ENCODE peak calls at places on chromosomes 7 and 10, in ten cellular contexts. E is GM20000, G is AG10803, U is PC-9, D is gastrocnemius medialis, B is Calu3, J is H9, K is heart left ventricle, W is breast epithelium, Z is dorsolateral prefrontal cortex. P is an unnamed sample.

GRCh38 chr7:31782411-31782991 is 95.5 kb downstream of the PPP1R17 start:
- DNase-seq in E (peak), G (peak), U (peak), D (no peak), B (peak), J (peak), K (no peak), W (no peak), Z (no peak), P (no peak)

GRCh38 chr7:353746-354325 is 63.9 kb downstream of the FOXL3 start:
- DNase-seq in E (no peak), G (peak), U (no peak), D (peak), B (no peak), J (no peak), K (peak), W (peak), Z (peak), P (no peak)

GRCh38 chr7:156656598-156656997 is 16.0 kb downstream of the RNF32 start:
- DNase-seq in E (no peak), G (no peak), U (no peak), D (no peak), B (no peak), J (no peak), K (no peak), W (no peak), Z (no peak), P (no peak)

GRCh38 chr7:77822269-77822668 is 23.7 kb downstream of the PHTF2 start:
- DNase-seq in E (no peak), G (no peak), U (no peak), D (no peak), B (no peak), J (no peak), K (no peak), W (no peak), Z (no peak), P (no peak)

GRCh38 chr10:114703377-114704125 is 45.5 kb upstream of the ABLIM1 start:
- DNase-seq in E (peak), G (peak), U (no peak), D (no peak), B (no peak), J (no peak), K (no peak), W (no peak), Z (no peak), P (no peak)

GRCh38 chr10:124447741-124448466 is 1.9 kb downstream of the NKX1-2 start:
- DNase-seq in E (peak), G (no peak), U (no peak), D (no peak), B (no peak), J (peak), K (no peak), W (no peak), Z (no peak), P (no peak)

GRCh38 chr10:4131407-4132215 is 346.6 kb upstream of the KLF6 start:
- DNase-seq in E (peak), G (peak), U (peak), D (no peak), B (no peak), J (no peak), K (no peak), W (no peak), Z (no peak), P (peak)

GRCh38 chr10:78177013-78177370 is 143.3 kb downstream of the RPS24 start:
- DNase-seq in E (no peak), G (no peak), U (no peak), D (no peak), B (no peak), J (no peak), K (no peak), W (no peak), Z (peak), P (no peak)

GRCh38 chr7:45387837-45388236 is 186.3 kb upstream of the ADCY1 start:
- DNase-seq in E (no peak), G (no peak), U (no peak), D (no peak), B (no peak), J (no peak), K (no peak), W (no peak), Z (no peak), P (no peak)

GRCh38 chr10:47137311-47137851 is 162.6 kb upstream of the GDF10 start:
- DNase-seq in E (no peak), G (peak), U (peak), D (no peak), B (peak), J (no peak), K (no peak), W (no peak), Z (no peak), P (no peak)

GRCh38 chr7:42763137-42763551 is 148.7 kb downstream of the C7orf25 start:
- DNase-seq in E (no peak), G (no peak), U (no peak), D (no peak), B (no peak), J (no peak), K (no peak), W (peak), Z (no peak), P (no peak)

GRCh38 chr10:71285986-71286385 is 33.1 kb upstream of the SLC29A3 start:
- DNase-seq in E (no peak), G (no peak), U (no peak), D (no peak), B (no peak), J (no peak), K (no peak), W (no peak), Z (no peak), P (no peak)

GRCh38 chr10:84138478-84139125 is 707 bp upstream of the GHITM start:
- DNase-seq in E (peak), G (no peak), U (peak), D (no peak), B (peak), J (no peak), K (peak), W (no peak), Z (no peak), P (no peak)

GRCh38 chr10:11760151-11760550 is 18.0 kb downstream of the ECHDC3 start:
- DNase-seq in E (no peak), G (no peak), U (no peak), D (no peak), B (no peak), J (no peak), K (no peak), W (no peak), Z (no peak), P (no peak)

GRCh38 chr7:105429746-105430612 is 41.3 kb upstream of the SRPK2 start:
- DNase-seq in E (peak), G (peak), U (peak), D (no peak), B (peak), J (peak), K (peak), W (peak), Z (no peak), P (peak)

GRCh38 chr10:93072713-93073538 is 767 bp upstream of the CYP26A1 start:
- DNase-seq in E (peak), G (no peak), U (no peak), D (no peak), B (peak), J (peak), K (no peak), W (peak), Z (no peak), P (no peak)

GRCh38 chr10:86654411-86655172 is at the start of gene OPN4:
- DNase-seq in E (no peak), G (no peak), U (no peak), D (no peak), B (no peak), J (no peak), K (no peak), W (no peak), Z (peak), P (no peak)

GRCh38 chr10:86392723-86393094 is 26.1 kb upstream of the GRID1 start:
- DNase-seq in E (peak), G (no peak), U (no peak), D (no peak), B (no peak), J (no peak), K (no peak), W (no peak), Z (no peak), P (no peak)

GRCh38 chr10:62885656-62886461 is 69.7 kb upstream of the EGR2 start:
- DNase-seq in E (no peak), G (peak), U (peak), D (no peak), B (no peak), J (no peak), K (no peak), W (no peak), Z (no peak), P (no peak)

GRCh38 chr7:36277247-36277542 is 112.5 kb upstream of the ANLN start:
- DNase-seq in E (no peak), G (no peak), U (no peak), D (no peak), B (no peak), J (no peak), K (no peak), W (no peak), Z (no peak), P (no peak)

GRCh38 chr7:74502216-74502891 is 48.6 kb downstream of the GTF2IRD1 start:
- DNase-seq in E (no peak), G (peak), U (no peak), D (peak), B (no peak), J (no peak), K (peak), W (peak), Z (no peak), P (no peak)

GRCh38 chr10:58967551-58968418 is 208.7 kb upstream of the PHYHIPL start:
- DNase-seq in E (peak), G (no peak), U (peak), D (no peak), B (peak), J (peak), K (no peak), W (peak), Z (peak), P (no peak)

GRCh38 chr10:21533577-21534475 is at the start of gene MLLT10:
- DNase-seq in E (peak), G (peak), U (peak), D (peak), B (peak), J (peak), K (peak), W (peak), Z (peak), P (peak)

GRCh38 chr10:132972149-132972985 is 30.0 kb upstream of the CFAP46 start:
- DNase-seq in E (no peak), G (no peak), U (no peak), D (no peak), B (no peak), J (no peak), K (no peak), W (no peak), Z (peak), P (no peak)

GRCh38 chr10:94123253-94123995 is 129.7 kb downstream of the PLCE1 start:
- DNase-seq in E (no peak), G (peak), U (peak), D (no peak), B (peak), J (no peak), K (no peak), W (no peak), Z (no peak), P (peak)

GRCh38 chr7:114988035-114988434 is 66.1 kb downstream of the MDFIC start:
- DNase-seq in E (no peak), G (no peak), U (no peak), D (no peak), B (no peak), J (no peak), K (peak), W (no peak), Z (no peak), P (no peak)

GRCh38 chr10:96667401-96667800 is 52.9 kb downstream of the PIK3AP1 start:
- DNase-seq in E (no peak), G (no peak), U (no peak), D (no peak), B (no peak), J (no peak), K (no peak), W (no peak), Z (no peak), P (no peak)

GRCh38 chr7:103687272-103687671 is 241.3 kb upstream of the SLC26A5 start:
- DNase-seq in E (no peak), G (no peak), U (no peak), D (no peak), B (no peak), J (no peak), K (no peak), W (no peak), Z (no peak), P (no peak)

GRCh38 chr7:98553666-98554065 is 63.4 kb upstream of the NPTX2 start:
- DNase-seq in E (no peak), G (no peak), U (no peak), D (no peak), B (no peak), J (no peak), K (no peak), W (no peak), Z (no peak), P (no peak)

GRCh38 chr10:122128357-122128756 is 139.4 kb downstream of the TACC2 start:
- DNase-seq in E (no peak), G (peak), U (no peak), D (no peak), B (no peak), J (no peak), K (peak), W (no peak), Z (no peak), P (no peak)

DNA sequence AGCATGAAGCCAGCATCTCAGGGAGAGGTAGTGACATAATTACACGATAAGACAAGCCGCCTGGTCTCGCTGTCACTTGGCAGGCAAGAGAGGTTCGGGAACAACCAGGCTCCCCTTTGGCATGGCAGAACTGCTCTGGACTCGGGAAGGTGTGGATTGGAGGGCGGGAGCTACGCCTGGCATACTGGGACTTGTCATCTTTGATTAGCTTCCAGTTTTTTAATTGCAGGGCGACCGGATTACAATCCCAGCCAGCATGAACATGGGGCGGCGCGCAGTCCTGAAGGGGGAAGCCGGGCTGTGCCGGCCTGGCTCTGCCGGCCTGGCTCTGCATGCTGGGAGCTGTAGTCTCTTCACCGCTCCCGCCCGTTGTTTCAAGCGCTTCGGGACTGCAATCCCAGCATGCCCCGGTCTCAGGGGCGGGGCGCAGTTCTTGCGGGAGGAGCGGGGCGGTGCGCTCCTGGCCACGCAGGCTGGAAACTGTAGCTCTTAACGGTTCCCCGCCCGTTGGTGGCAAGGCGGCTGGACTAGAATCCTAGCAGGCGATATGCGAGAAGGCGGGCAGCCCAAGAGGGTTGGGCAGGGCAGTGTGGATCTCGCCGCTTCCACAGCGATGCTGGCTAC is 45.5 kb upstream of the ZNF716 start:
- DNase-seq in E (no peak), G (no peak), U (no peak), D (no peak), B (no peak), J (no peak), K (peak), W (peak), Z (no peak), P (no peak)
- TF ChIP-seq CTCF in E (no peak), G (no peak), U (no peak), D (no peak), B (no peak), J (no peak), K (no peak), W (no peak), Z (no peak), P (no peak)

GRCh38 chr10:76779163-76779820 is 858.3 kb downstream of the KCNMA1 start:
- DNase-seq in E (no peak), G (peak), U (no peak), D (no peak), B (no peak), J (peak), K (no peak), W (no peak), Z (no peak), P (peak)
- TF ChIP-seq CTCF in E (no peak), G (peak), U (no peak), D (no peak), B (no peak), J (peak), K (no peak), W (no peak), Z (no peak), P (peak)

DNA sequence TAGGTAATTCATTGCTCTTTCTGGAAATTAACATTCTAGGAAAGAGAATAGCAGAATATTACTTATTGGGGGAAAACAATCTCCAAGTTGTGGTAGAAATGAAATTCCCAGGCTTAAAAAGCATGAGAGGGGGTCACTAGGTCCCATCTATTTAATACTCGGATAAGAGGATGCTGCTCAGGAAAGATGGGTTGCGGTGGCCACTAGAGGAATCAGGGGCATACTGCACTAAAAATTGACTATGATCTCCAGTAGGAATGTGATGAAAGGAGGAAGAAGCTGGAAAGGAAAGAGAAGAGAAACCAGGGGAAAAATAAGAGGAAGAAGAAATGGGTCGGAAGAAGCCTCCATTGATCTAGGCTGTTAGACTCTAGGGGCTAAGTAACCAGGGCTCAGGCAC is 192.8 kb downstream of the GPAM start:
- DNase-seq in E (no peak), G (no peak), U (no peak), D (no peak), B (no peak), J (no peak), K (no peak), W (no peak), Z (no peak), P (no peak)
- TF ChIP-seq CTCF in E (no peak), G (no peak), U (no peak), D (no peak), B (no peak), J (peak), K (no peak), W (no peak), Z (no peak), P (peak)

DNA sequence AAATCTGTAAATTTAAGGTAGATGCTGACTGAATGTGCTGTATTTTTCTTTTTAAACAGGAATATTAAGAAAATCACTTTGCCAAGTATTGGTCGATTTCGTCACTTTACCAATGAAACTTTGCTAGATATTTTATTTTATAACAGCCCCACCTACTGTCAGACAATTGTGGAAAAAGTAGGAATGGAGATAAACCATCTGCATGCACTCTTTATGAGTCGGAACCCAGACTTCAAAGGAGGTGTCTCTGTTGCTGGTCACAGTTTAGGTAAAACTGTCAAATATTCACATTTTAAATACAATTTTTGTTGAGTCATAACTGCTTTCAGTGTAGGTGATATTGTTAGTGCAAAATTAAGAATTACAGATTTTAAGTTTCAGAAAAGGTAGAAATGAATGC is 25.2 kb downstream of the SEC23IP start:
- DNase-seq in E (no peak), G (peak), U (no peak), D (no peak), B (no peak), J (no peak), K (no peak), W (no peak), Z (no peak), P (no peak)
- TF ChIP-seq CTCF in E (no peak), G (peak), U (no peak), D (no peak), B (no peak), J (no peak), K (no peak), W (no peak), Z (no peak), P (no peak)

GRCh38 chr10:43806851-43807640 is 158.4 kb upstream of the ZNF32 start:
- DNase-seq in E (no peak), G (no peak), U (no peak), D (no peak), B (no peak), J (no peak), K (no peak), W (no peak), Z (no peak), P (no peak)

GRCh38 chr10:43809211-43809930 is 160.7 kb upstream of the ZNF32 start:
- DNase-seq in E (no peak), G (peak), U (no peak), D (no peak), B (no peak), J (no peak), K (no peak), W (no peak), Z (no peak), P (peak)

GRCh38 chr10:43802988-43803696 is 154.5 kb upstream of the ZNF32 start:
- DNase-seq in E (no peak), G (no peak), U (no peak), D (no peak), B (no peak), J (no peak), K (no peak), W (no peak), Z (no peak), P (no peak)

GRCh38 chr10:43803816-43804215 is 155.1 kb upstream of the ZNF32 start:
- DNase-seq in E (no peak), G (no peak), U (no peak), D (no peak), B (no peak), J (no peak), K (no peak), W (no peak), Z (no peak), P (no peak)

DNA sequence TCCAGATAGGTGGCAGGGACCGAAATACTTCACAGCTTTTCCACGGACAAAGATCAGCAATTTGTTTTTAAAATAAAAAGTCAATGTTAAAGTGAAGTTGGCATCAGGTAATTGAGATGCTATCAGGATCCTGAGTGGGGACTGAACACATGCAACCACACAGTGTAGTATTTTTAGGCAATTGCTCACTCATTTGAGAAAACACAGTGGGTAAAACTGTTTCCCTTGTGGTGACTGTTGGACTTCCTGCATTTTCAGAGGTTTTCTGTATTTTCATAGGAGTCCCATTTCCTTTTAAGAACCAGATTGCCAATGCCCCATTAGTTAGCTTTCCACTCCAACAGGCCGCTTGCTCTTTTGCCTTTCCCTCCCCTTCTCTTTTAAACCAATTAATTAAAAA is 159.5 kb upstream of the ZNF32 start:
- DNase-seq in E (no peak), G (no peak), U (no peak), D (no peak), B (no peak), J (no peak), K (no peak), W (no peak), Z (no peak), P (no peak)
- TF ChIP-seq CTCF in E (no peak), G (no peak), U (no peak), D (no peak), B (no peak), J (no peak), K (no peak), W (no peak), Z (no peak), P (no peak)

DNA sequence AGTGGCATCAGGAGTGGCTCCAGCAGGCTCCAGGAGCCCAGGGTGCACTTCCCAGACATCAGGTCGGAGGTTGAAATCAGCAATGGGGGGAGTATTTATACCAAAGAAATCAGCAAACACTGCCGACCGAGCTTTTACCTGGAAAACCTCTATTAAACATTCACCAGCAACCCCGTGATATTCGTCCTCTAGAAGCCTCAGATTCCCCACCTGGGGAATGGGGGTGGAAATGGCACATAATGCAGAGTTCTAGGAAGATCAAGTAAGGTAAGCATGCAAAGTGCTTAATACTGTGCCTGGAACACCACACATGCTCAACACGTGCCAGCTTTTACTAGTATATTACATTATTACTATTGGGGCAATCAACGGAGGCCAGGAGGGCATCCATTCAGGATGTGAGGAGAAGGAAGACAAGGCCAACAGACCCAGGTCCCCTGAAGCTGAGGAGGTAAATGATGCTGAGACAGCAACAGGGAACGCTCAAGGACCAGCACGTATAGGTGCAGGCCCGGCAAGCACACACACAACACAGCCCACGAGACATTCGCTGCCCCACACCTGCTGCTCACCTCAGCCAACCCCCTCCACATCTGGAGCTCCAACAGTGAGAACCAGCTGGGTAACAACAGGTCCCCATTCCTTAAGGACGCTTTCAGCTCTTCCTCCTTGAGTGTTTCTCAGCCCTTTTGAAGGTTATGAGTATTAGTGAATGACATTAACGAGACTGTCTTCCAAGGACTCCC is 125.5 kb downstream of the TNS3 start:
- DNase-seq in E (no peak), G (no peak), U (no peak), D (no peak), B (no peak), J (no peak), K (no peak), W (no peak), Z (no peak), P (no peak)
- TF ChIP-seq CTCF in E (no peak), G (no peak), U (no peak), D (no peak), B (no peak), J (no peak), K (no peak), W (no peak), Z (no peak), P (no peak)

P was measured in AG09319.